ENCODE peak calls at places on chromosomes 11 and 22, in six cellular contexts. K, N, C, R, G and F are unnamed samples.

GRCh38 chr22:35631597-35631996 is 14.5 kb upstream of the MB start:
- DNase-seq in N (peak; percentile 50), C (peak; percentile 47), G (no peak), R (no peak), K (peak; percentile 60), F (peak; percentile 65)

GRCh38 chr11:68449951-68450350 is 10.6 kb upstream of the PPP6R3 start:
- DNase-seq in R (no peak), C (no peak), N (no peak), K (no peak), G (no peak), F (no peak)

GRCh38 chr11:85798361-85798760 is 12.6 kb downstream of the SYTL2 start:
- DNase-seq in G (no peak), K (no peak), R (no peak), C (no peak), N (no peak), F (no peak)

GRCh38 chr11:120055646-120056045 is 82.3 kb downstream of the TRIM29 start:
- DNase-seq in N (no peak), G (no peak), C (no peak), K (no peak), R (peak; percentile 76), F (no peak)

GRCh38 chr11:106275151-106275550 is 197.7 kb downstream of the AASDHPPT start:
- DNase-seq in R (no peak), K (no peak), N (no peak), G (no peak), C (no peak), F (no peak)

GRCh38 chr11:315516-315994 is 1.7 kb downstream of the IFITM1 start:
- DNase-seq in N (no peak), C (no peak), G (no peak), K (no peak), R (no peak), F (no peak)

GRCh38 chr22:38218661-38219331 is 17.0 kb downstream of the MAFF start:
- DNase-seq in G (no peak), N (no peak), R (peak; percentile 57), C (peak; percentile 76), K (peak; percentile 76), F (peak; percentile 75)

GRCh38 chr22:45805413-45805812 is 133.8 kb downstream of the ATXN10 start:
- DNase-seq in R (no peak), K (no peak), C (no peak), N (no peak), G (no peak), F (no peak)

GRCh38 chr22:48752451-48753380 is 1075.0 kb downstream of the BRD1 start:
- DNase-seq in C (no peak), G (no peak), K (no peak), R (no peak), N (no peak), F (no peak)

GRCh38 chr11:70140859-70141489 is 62.1 kb upstream of the FADD start:
- DNase-seq in K (no peak), N (no peak), R (no peak), C (no peak), G (no peak), F (no peak)

GRCh38 chr11:113114452-113115027 is 153.3 kb downstream of the NCAM1 start:
- DNase-seq in G (no peak), N (no peak), K (peak; percentile 3), R (no peak), C (peak; percentile 13), F (no peak)

GRCh38 chr11:8545698-8546366 is 48.2 kb downstream of the STK33 start:
- DNase-seq in K (peak; percentile 15), G (no peak), C (no peak), R (no peak), N (no peak), F (no peak)

GRCh38 chr22:31020334-31020733 is 51.3 kb downstream of the TUG1 start:
- DNase-seq in N (no peak), K (peak; percentile 36), R (peak; percentile 64), C (peak; percentile 10), G (no peak), F (no peak)

GRCh38 chr22:24699861-24700260 is 74.7 kb downstream of the PIWIL3 start:
- DNase-seq in G (no peak), K (no peak), R (no peak), C (no peak), N (no peak), F (no peak)

GRCh38 chr11:27313157-27313821 is 49.7 kb downstream of the CCDC34 start:
- DNase-seq in C (no peak), K (no peak), N (no peak), G (no peak), R (no peak), F (no peak)

GRCh38 chr11:74721479-74721835 is 9.8 kb downstream of the CHRDL2 start:
- DNase-seq in G (no peak), K (no peak), R (no peak), C (no peak), N (no peak), F (no peak)

GRCh38 chr22:28395920-28396447 is 283.7 kb downstream of the TTC28 start:
- DNase-seq in C (no peak), R (no peak), N (no peak), K (peak; percentile 77), G (no peak), F (no peak)

GRCh38 chr11:113577356-113578163 is 102.4 kb upstream of the DRD2 start:
- DNase-seq in N (no peak), K (no peak), R (no peak), G (no peak), C (no peak), F (no peak)

GRCh38 chr22:17985606-17986005 is 38.8 kb downstream of the MICAL3 start:
- DNase-seq in C (no peak), G (no peak), R (no peak), N (no peak), K (no peak), F (no peak)

GRCh38 chr22:35363571-35364086 is 17.3 kb upstream of the HMOX1 start:
- DNase-seq in C (no peak), N (no peak), R (no peak), G (no peak), K (no peak), F (no peak)

GRCh38 chr22:42972592-42973535 is 42.1 kb downstream of the PACSIN2 start:
- DNase-seq in G (no peak), K (no peak), R (no peak), N (no peak), C (no peak), F (no peak)

GRCh38 chr11:69296890-69297224 is 2.9 kb downstream of the MYEOV start:
- DNase-seq in R (no peak), K (no peak), G (no peak), C (no peak), N (no peak), F (no peak)

GRCh38 chr22:39502109-39502788 is at the start of gene MIEF1:
- DNase-seq in N (peak; percentile 89), C (peak; percentile 88), K (peak; percentile 96), G (peak; percentile 87), R (peak; percentile 89), F (peak; percentile 94)
- H3K9ac ChIP-seq in N (peak within 1 kb of the TSS; percentile 95), C (peak within 1 kb of the TSS; percentile 64), K (peak within 1 kb of the TSS; percentile 87), G (peak within 1 kb of the TSS; percentile 89), R (peak within 1 kb of the TSS; percentile 94), F (peak within 1 kb of the TSS; percentile 96)

DNA sequence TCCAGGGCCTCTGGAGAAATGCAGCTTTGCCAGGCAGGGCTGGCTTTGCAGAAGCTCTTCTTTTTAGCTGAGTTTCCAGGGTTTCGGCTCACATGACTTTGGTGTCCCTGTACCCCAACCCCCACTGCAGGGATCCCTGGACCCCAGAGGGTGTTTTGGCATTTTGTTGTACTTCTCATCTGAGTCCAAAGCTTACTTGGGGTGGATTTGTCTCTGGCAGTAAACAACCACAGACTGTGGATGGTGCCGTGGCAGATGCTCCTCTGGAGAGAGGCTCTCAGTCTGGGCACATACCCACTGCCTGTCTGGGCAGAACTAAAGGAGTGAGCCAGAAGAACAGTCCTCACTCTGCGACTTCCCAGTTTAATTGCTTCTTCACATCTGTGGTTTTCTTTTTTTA is 49.6 kb downstream of the COMMD9 start:
- DNase-seq in G (no peak), K (no peak), N (no peak), R (no peak), C (no peak), F (no peak)
- TF ChIP-seq ZNF274 in G (no peak), K (no peak), N (no peak), R (no peak), C (no peak), F (no peak)

GRCh38 chr11:41115066-41115465 is 344.4 kb downstream of the LRRC4C start:
- DNase-seq in G (no peak), N (no peak), K (no peak), R (no peak), C (no peak), F (no peak)

GRCh38 chr11:41116970-41117369 is 342.5 kb downstream of the LRRC4C start:
- DNase-seq in N (no peak), C (peak; percentile 41), R (no peak), G (no peak), K (no peak), F (no peak)

GRCh38 chr11:41121600-41121999 is 337.9 kb downstream of the LRRC4C start:
- DNase-seq in K (peak; percentile 21), C (no peak), G (no peak), R (no peak), N (no peak), F (no peak)

GRCh38 chr11:41119484-41119883 is 340.0 kb downstream of the LRRC4C start:
- DNase-seq in C (no peak), K (no peak), N (no peak), R (no peak), G (no peak), F (no peak)

GRCh38 chr11:41118521-41118920 is 340.9 kb downstream of the LRRC4C start:
- DNase-seq in G (no peak), K (no peak), N (no peak), R (peak; percentile 70), C (peak; percentile 2), F (no peak)
- H3K9ac ChIP-seq in G (no peak overlapping the region), K (no peak overlapping the region), N (no peak overlapping the region), R (no peak overlapping the region), C (no peak overlapping the region), F (no peak overlapping the region)

GRCh38 chr11:44561275-44561781 is 4.1 kb upstream of the CD82 start:
- DNase-seq in R (no peak), N (peak; percentile 6), C (no peak), K (no peak), G (no peak), F (no peak)

GRCh38 chr11:44559207-44559943 is 6.1 kb upstream of the CD82 start:
- DNase-seq in R (peak; percentile 99), G (peak; percentile 85), N (no peak), C (peak; percentile 44), K (no peak), F (no peak)

GRCh38 chr11:44557464-44557863 is 8.0 kb upstream of the CD82 start:
- DNase-seq in C (no peak), N (no peak), R (no peak), G (no peak), K (no peak), F (no peak)

GRCh38 chr11:44555031-44555800 is 10.2 kb upstream of the CD82 start:
- DNase-seq in G (no peak), N (no peak), R (no peak), K (no peak), C (no peak), F (no peak)

DNA sequence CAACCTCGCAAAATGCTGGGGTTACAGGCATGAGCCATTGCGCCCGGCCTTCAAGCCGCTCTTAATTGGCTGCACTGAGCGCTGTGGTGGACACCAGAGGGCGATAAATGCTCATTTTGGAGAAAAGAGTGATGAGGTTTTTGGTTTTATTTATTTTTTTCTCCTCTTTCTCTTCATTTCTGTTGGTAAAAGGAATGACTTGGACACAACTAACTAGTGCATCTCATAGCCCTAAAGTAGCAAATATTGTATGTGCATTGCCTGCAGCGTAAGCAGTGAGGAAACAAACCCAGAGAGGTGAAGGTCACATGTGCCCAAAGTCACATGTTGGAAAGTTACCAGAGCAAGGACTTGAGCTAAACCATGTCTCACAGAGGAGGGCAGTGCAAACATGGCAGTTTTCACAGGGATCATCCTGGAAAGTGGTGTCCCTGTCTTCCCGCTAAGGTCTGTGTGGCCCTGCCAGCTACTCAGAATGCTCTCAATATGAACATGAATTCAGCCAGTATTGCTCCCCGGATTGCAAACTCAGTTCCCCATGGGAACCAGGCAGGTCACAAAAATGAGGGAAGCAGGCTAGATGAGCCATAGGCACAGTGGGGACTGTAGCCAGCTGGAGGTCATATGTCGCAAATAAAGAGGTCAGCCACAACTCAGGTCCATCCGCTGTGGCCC is 8.6 kb upstream of the CD82 start:
- DNase-seq in C (no peak), G (peak; percentile 47), K (peak; percentile 41), R (peak; percentile 68), N (no peak), F (peak; percentile 54)
- TF ChIP-seq ZNF274 in C (no peak), G (no peak), K (no peak), R (no peak), N (no peak), F (no peak)